ENCODE peak calls at places on chromosomes 5 and 9, in seven cellular contexts. S, A, Q, P, N, D and U are unnamed samples.

GRCh38 chr5:133637206-133637605 is 24.9 kb upstream of the FSTL4 start:
- DNase-seq in S (no peak), A (no peak), Q (no peak), P (no peak), N (no peak), D (no peak), U (no peak)

GRCh38 chr9:83047839-83048775 is 14.8 kb downstream of the RASEF start:
- DNase-seq in S (no peak), A (no peak), Q (no peak), P (no peak), N (no peak), D (no peak), U (no peak)

GRCh38 chr9:98989036-98990000 is 45.6 kb downstream of the COL15A1 start:
- DNase-seq in S (peak), A (peak), Q (peak), P (peak), N (no peak), D (no peak), U (peak)

GRCh38 chr5:121315786-121316185 is 535.9 kb upstream of the FTMT start:
- DNase-seq in S (no peak), A (no peak), Q (no peak), P (no peak), N (no peak), D (no peak), U (no peak)

GRCh38 chr5:37816883-37817282 is 23.0 kb downstream of the GDNF start:
- DNase-seq in S (peak), A (no peak), Q (no peak), P (no peak), N (no peak), D (no peak), U (no peak)

GRCh38 chr5:9714187-9714586 is 84.0 kb upstream of the TAS2R1 start:
- DNase-seq in S (no peak), A (no peak), Q (no peak), P (no peak), N (no peak), D (no peak), U (no peak)

GRCh38 chr5:67241326-67241725 is 44.7 kb upstream of the CD180 start:
- DNase-seq in S (no peak), A (no peak), Q (no peak), P (no peak), N (no peak), D (no peak), U (no peak)

GRCh38 chr5:180078348-180078747 is 6.8 kb upstream of the RNF130 start:
- DNase-seq in S (no peak), A (no peak), Q (no peak), P (no peak), N (no peak), D (no peak), U (no peak)

DNA sequence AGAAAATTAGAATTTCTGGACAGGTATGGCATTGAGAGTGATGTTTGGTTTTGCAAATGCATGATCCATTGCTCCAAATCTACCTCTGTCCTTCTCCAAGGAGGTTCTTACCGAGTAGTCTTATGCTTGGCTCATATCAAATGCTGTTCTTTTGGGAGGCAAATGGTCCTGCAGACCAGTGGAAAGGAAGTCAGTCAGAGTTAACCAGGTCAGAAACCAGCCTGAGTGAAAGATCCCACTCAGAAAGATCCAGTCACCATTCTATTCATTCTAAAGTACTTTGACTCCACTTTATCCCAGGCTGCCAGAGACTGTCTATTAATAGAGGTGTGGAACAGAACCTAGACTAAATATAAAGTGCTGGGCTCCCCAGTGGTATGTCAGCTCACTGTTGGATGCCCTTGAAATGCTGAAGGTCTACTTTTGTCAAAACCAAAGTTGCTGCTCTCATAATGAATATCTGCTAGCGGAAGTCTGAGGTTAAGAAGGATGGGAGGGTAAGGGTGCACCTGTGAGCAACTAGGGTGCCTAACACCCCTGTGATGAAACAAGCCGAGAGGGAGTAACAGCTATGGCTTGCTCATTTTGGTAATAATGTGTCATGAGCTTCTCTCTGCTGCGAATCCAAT is 302.2 kb downstream of the ZNF608 start:
- DNase-seq in S (no peak), A (peak), Q (no peak), P (no peak), N (peak), D (no peak), U (no peak)
- TF ChIP-seq CTCF in S (no peak), A (no peak), Q (no peak), P (no peak), N (no peak), D (no peak), U (no peak)

DNA sequence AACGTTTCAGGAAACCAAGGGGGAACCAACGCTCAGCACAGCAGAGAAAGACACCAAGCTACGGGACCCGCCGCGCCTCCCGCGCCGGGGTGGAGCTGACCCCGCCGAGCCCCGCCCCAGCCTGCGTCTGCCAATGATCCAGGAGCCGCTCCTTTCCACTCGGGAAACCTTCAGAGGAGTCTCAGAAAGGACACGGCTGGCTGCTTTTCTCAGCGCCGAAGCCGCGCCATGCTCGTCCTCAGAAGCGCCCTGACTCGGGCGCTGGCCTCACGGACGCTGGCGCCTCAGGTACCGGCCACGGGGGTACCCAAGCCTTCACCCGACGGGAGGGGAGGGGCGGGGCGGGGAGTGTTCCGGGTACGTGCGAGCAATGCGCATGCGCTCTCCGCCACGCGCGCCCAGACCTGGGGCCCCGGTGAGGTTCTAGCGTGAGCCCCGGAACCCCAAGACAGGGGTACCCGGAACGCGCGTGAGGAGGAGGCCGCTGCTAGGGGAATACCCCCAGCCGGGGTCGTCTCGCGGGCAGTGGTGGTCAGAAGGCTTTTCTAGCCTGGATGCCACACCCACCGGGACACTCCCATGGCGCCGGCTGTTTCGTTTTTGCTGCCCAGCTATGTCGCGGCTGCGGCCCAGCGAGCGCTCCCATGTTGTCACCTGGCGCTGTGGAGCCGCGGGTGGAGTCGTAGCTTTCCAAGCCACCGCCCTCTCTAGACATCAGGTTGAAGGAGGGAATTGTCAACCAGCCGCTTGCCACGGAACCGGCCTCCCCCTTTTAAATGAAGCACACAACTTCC is at the start of gene NIPSNAP3A:
- DNase-seq in S (peak), A (peak), Q (peak), P (peak), N (peak), D (peak), U (peak)
- H3K27ac ChIP-seq in S (no peak), A (peak), Q (peak), P (no peak), N (peak), D (peak), U (peak)

GRCh38 chr5:140808889-140809291 is 2.0 kb downstream of the PCDHA4 start:
- DNase-seq in S (no peak), A (no peak), Q (no peak), P (peak), N (no peak), D (no peak), U (no peak)

GRCh38 chr5:140802781-140803271 is 2.0 kb downstream of the PCDHA3 start:
- DNase-seq in S (no peak), A (no peak), Q (no peak), P (no peak), N (no peak), D (no peak), U (no peak)

GRCh38 chr5:140801494-140801841 is 611 bp downstream of the PCDHA3 start:
- DNase-seq in S (no peak), A (no peak), Q (no peak), P (no peak), N (no peak), D (no peak), U (no peak)

DNA sequence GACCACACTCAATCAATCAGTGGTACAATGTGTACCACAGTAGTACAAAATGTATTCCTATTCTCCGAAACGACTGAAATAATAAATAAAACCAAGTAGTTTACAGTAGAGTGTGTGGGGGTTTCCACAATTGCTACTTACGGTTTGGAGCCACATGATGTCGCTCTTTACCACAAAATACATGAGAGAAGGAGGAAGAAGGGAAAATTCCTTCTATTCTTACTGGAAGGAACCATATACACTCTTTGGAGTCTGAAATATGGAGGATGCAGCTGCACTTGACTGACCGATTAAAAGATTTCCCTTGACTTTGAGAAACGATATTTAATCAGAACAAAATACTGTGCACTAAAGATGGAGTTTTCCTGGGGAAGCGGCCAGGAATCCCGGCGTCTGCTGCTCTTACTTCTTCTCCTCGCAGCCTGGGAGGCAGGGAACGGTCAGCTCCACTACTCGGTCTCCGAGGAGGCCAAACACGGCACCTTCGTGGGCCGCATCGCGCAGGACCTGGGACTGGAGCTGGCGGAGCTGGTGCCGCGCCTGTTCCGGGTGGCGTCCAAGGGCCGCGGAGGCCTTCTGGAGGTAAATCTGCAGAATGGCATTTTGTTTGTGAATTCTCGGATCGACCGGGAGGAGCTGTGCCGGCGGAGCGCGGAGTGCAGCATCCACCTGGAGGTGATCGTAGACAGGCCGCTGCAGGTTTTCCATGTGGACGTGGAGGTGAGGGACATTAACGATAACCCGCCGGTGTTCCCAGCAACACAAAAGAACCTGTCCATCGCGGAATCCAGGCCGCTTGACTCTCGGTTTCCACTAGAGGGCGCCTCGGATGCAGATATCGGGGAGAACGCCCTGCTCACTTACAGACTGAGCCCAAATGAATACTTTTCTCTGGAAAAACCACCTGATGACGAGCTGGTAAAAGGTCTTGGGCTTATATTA is at the start of gene PCDHA4:
- DNase-seq in S (peak), A (no peak), Q (no peak), P (peak), N (no peak), D (no peak), U (no peak)
- TF ChIP-seq CTCF in S (peak), A (no peak), Q (peak), P (peak), N (peak), D (no peak), U (peak)

GRCh38 chr5:99248066-99248465 is 319.3 kb upstream of the CHD1 start:
- DNase-seq in S (no peak), A (no peak), Q (no peak), P (no peak), N (peak), D (no peak), U (no peak)

DNA sequence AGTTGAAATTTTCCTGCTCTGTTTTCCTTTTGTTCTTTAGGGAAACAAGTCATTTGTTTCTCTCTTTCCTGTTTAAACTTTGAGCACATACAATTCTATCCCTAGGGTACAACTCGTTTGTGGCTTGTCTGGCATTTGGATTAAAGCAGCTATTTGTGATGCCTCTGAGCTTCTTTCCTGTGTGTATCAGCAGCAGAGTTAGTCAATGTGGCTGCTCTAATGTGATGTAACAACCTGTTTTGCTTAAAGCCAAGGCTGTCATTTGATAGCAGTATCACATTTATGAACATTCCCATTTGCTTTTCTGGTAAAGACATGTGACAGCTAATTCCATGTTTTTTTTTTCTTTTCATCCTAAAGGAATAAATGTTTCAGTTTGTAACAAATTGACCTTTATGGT is 314.3 kb upstream of the CHD1 start:
- DNase-seq in S (no peak), A (no peak), Q (no peak), P (no peak), N (no peak), D (no peak), U (no peak)
- H3K27ac ChIP-seq in S (no peak), A (no peak), Q (no peak), P (no peak), N (no peak), D (no peak), U (no peak)